ENCODE peak calls at places on chromosomes 13 and 19, in nine cellular contexts. Q is ELF-1; X is progenitor cell of endocrine pancreas; E is EH; F is stimulated activated CD4-positive, alpha-beta T cell treated with anti-CD3 and anti-CD28 coated beads, Interleukin-4, amount 100 ng/mL, for 24 hours; Z is activated T-cell treated with anti-CD3 and anti-CD28 coated beads, Interleukin-2, amount 50 U/mL, for 1 hour; H is NCI-H345; T is M059J; C is B cell. O is an unnamed sample.

GRCh38 chr19:19460258-19460731 is 54.8 kb downstream of the GATAD2A start:
- DNase-seq in Q (no peak), X (no peak), E (no peak), F (no peak), Z (no peak), H (no peak), T (no peak), C (peak; percentile 55), O (no peak)

GRCh38 chr13:46369506-46370268 is 17.4 kb downstream of the RUBCNL start:
- DNase-seq in Q (no peak), X (no peak), E (peak; percentile 95), F (no peak), Z (no peak), H (no peak), T (peak; percentile 50), C (no peak), O (no peak)

GRCh38 chr13:51814825-51815650 is 11.1 kb upstream of the DHRS12 start:
- DNase-seq in Q (peak; percentile 88), X (peak; percentile 54), E (peak; percentile 65), F (peak; percentile 76), Z (peak; percentile 73), H (peak; percentile 65), T (peak; percentile 55), C (peak; percentile 73), O (no peak)

GRCh38 chr19:8615813-8616596 is 5.5 kb upstream of the ADAMTS10 start:
- DNase-seq in Q (peak; percentile 72), X (peak; percentile 46), E (peak; percentile 54), F (peak; percentile 57), Z (peak; percentile 68), H (no peak), T (peak; percentile 67), C (no peak), O (no peak)

GRCh38 chr19:13026478-13026999 is 31.3 kb downstream of the NFIX start:
- DNase-seq in Q (no peak), X (no peak), E (peak; percentile 64), F (no peak), Z (no peak), H (peak; percentile 71), T (peak; percentile 89), C (no peak), O (no peak)

GRCh38 chr19:8486661-8487136 is 15.7 kb downstream of the PRAM1 start:
- DNase-seq in Q (no peak), X (no peak), E (no peak), F (no peak), Z (no peak), H (no peak), T (no peak), C (no peak), O (no peak)

GRCh38 chr13:113527272-113527958 is 36.9 kb upstream of the DCUN1D2 start:
- DNase-seq in Q (no peak), X (no peak), E (no peak), F (no peak), Z (no peak), H (no peak), T (no peak), C (no peak), O (no peak)

GRCh38 chr13:51666316-51666715 is 82.1 kb downstream of the WDFY2 start:
- DNase-seq in Q (no peak), X (no peak), E (no peak), F (no peak), Z (no peak), H (no peak), T (no peak), C (no peak), O (no peak)

GRCh38 chr19:17932485-17933338 is at the start of gene CCDC124:
- DNase-seq in Q (peak; percentile 98), X (peak; percentile 83), E (peak; percentile 91), F (peak; percentile 90), Z (peak; percentile 92), H (peak; percentile 86), T (peak; percentile 88), C (peak; percentile 93), O (peak; percentile 88)

GRCh38 chr13:42968906-42969305 is 23.1 kb downstream of the EPSTI1 start:
- DNase-seq in Q (peak; percentile 83), X (peak; percentile 37), E (no peak), F (no peak), Z (no peak), H (peak; percentile 37), T (no peak), C (no peak), O (no peak)

GRCh38 chr19:17235618-17236413 is 9.8 kb downstream of the OCEL1 start:
- DNase-seq in Q (peak; percentile 80), X (peak; percentile 48), E (peak; percentile 79), F (peak; percentile 72), Z (peak; percentile 82), H (peak; percentile 60), T (peak; percentile 71), C (peak; percentile 90), O (peak; percentile 60)

GRCh38 chr19:5144545-5145179 is 175.7 kb downstream of the KDM4B start:
- DNase-seq in Q (no peak), X (no peak), E (no peak), F (no peak), Z (peak; percentile 15), H (no peak), T (no peak), C (peak; percentile 59), O (no peak)

GRCh38 chr19:27794444-27795042 is 1418.4 kb downstream of the UQCRFS1 start:
- DNase-seq in Q (peak; percentile 71), X (no peak), E (peak; percentile 63), F (no peak), Z (no peak), H (no peak), T (peak; percentile 51), C (no peak), O (no peak)

GRCh38 chr13:48596128-48596429 is 57.6 kb upstream of the CYSLTR2 start:
- DNase-seq in Q (no peak), X (no peak), E (no peak), F (no peak), Z (no peak), H (no peak), T (no peak), C (no peak), O (no peak)

GRCh38 chr19:43474986-43475705 is 9.7 kb upstream of the LYPD3 start:
- DNase-seq in Q (peak; percentile 97), X (peak; percentile 92), E (peak; percentile 86), F (peak; percentile 94), Z (peak; percentile 99), H (peak; percentile 89), T (peak; percentile 67), C (peak; percentile 95), O (peak; percentile 88)

GRCh38 chr13:27014406-27015359 is 156.9 kb downstream of the USP12 start:
- DNase-seq in Q (no peak), X (no peak), E (no peak), F (no peak), Z (no peak), H (no peak), T (no peak), C (no peak), O (no peak)

GRCh38 chr19:43809762-43810696 is 7.8 kb upstream of the LYPD5 start:
- DNase-seq in Q (no peak), X (no peak), E (peak; percentile 64), F (peak; percentile 19), Z (no peak), H (peak; percentile 58), T (peak; percentile 64), C (no peak), O (no peak)

GRCh38 chr19:46373573-46374359 is 26.9 kb downstream of the PPP5C start:
- DNase-seq in Q (peak; percentile 90), X (peak; percentile 37), E (peak; percentile 63), F (no peak), Z (no peak), H (peak; percentile 98), T (peak; percentile 95), C (no peak), O (no peak)

GRCh38 chr19:9865732-9866627 is 30.9 kb downstream of the PIN1 start:
- DNase-seq in Q (peak; percentile 27), X (no peak), E (no peak), F (peak; percentile 19), Z (no peak), H (no peak), T (no peak), C (no peak), O (no peak)

GRCh38 chr13:109144693-109145437 is 515.5 kb downstream of the MYO16 start:
- DNase-seq in Q (no peak), X (no peak), E (no peak), F (no peak), Z (no peak), H (no peak), T (no peak), C (no peak), O (no peak)

GRCh38 chr19:18669524-18669817 is 14.0 kb upstream of the CRTC1 start:
- DNase-seq in Q (no peak), X (no peak), E (peak; percentile 50), F (no peak), Z (no peak), H (no peak), T (no peak), C (no peak), O (no peak)

GRCh38 chr13:33235564-33235963 is 50.0 kb downstream of the STARD13 start:
- DNase-seq in Q (no peak), X (no peak), E (peak; percentile 44), F (no peak), Z (no peak), H (no peak), T (peak; percentile 24), C (no peak), O (no peak)

GRCh38 chr13:113765241-113765910 is 6.3 kb downstream of the TMEM255B start:
- DNase-seq in Q (no peak), X (no peak), E (no peak), F (no peak), Z (no peak), H (no peak), T (no peak), C (no peak), O (no peak)

GRCh38 chr13:47598340-47598911 is 402.6 kb downstream of the SUCLA2 start:
- DNase-seq in Q (no peak), X (no peak), E (peak; percentile 17), F (no peak), Z (no peak), H (no peak), T (peak; percentile 3), C (no peak), O (no peak)

GRCh38 chr19:4267101-4267900 is 11.8 kb upstream of the SHD start:
- DNase-seq in Q (peak; percentile 87), X (peak; percentile 56), E (peak; percentile 42), F (peak; percentile 67), Z (peak; percentile 69), H (peak; percentile 34), T (peak; percentile 48), C (peak; percentile 86), O (no peak)

GRCh38 chr19:15330801-15331418 is 1.4 kb downstream of the BRD4 start:
- DNase-seq in Q (peak; percentile 69), X (no peak), E (peak; percentile 95), F (no peak), Z (no peak), H (no peak), T (peak; percentile 96), C (no peak), O (no peak)

GRCh38 chr19:35363711-35364425 is 5.6 kb downstream of the FFAR3 start:
- DNase-seq in Q (no peak), X (no peak), E (no peak), F (no peak), Z (no peak), H (no peak), T (no peak), C (no peak), O (no peak)

GRCh38 chr13:50006426-50007135 is 8.7 kb upstream of the KCNRG start:
- DNase-seq in Q (no peak), X (no peak), E (peak; percentile 21), F (no peak), Z (no peak), H (no peak), T (no peak), C (no peak), O (no peak)

GRCh38 chr13:24670927-24671326 is 9.3 kb upstream of the ATP12A start:
- DNase-seq in Q (peak; percentile 83), X (no peak), E (peak; percentile 20), F (no peak), Z (no peak), H (no peak), T (peak; percentile 46), C (no peak), O (no peak)

O was measured in putamen.